ENCODE peak calls at places on chromosomes 7 and 10, in five cellular contexts. N is CD8-positive, alpha-beta T cell; Y is astrocyte; O is A673; V is HCT116. R is an unnamed sample. For H3K36me3, the result is how much of the 10 kb centered on the place peaks cover.

GRCh38 chr10:59222788-59223187 is 46.3 kb downstream of the PHYHIPL start:
- DNase-seq in N (no peak), Y (peak), O (no peak), V (no peak), R (no peak)

GRCh38 chr10:26689394-26689793 is 8.1 kb upstream of the PDSS1 start:
- DNase-seq in Y (no peak), V (no peak), O (no peak), N (no peak), R (no peak)

GRCh38 chr10:108323274-108323798 is 1158.8 kb upstream of the SORCS1 start:
- DNase-seq in N (no peak), V (no peak), Y (no peak), O (no peak), R (peak)

GRCh38 chr7:94087664-94088352 is 83.7 kb upstream of the BET1 start:
- DNase-seq in N (peak), V (peak), O (peak), Y (peak), R (peak)

GRCh38 chr10:7872041-7872442 is 53.7 kb downstream of the TAF3 start:
- DNase-seq in N (no peak), Y (no peak), V (peak), O (peak), R (peak)

GRCh38 chr10:5533098-5533731 is 8.5 kb downstream of the CALML3 start:
- DNase-seq in Y (no peak), O (no peak), N (no peak), V (no peak), R (no peak)

GRCh38 chr7:95971716-95972115 is 199.4 kb downstream of the DYNC1I1 start:
- DNase-seq in O (no peak), V (no peak), Y (no peak), N (no peak), R (no peak)

GRCh38 chr10:96188911-96189310 is 58.8 kb downstream of the ZNF518A start:
- DNase-seq in O (no peak), V (no peak), N (no peak), Y (peak), R (no peak)

GRCh38 chr10:29687411-29688160 is 52.8 kb upstream of the SVIL start:
- DNase-seq in O (peak), Y (peak), V (no peak), N (no peak), R (no peak)

GRCh38 chr10:43238462-43238861 is 28.4 kb downstream of the RASGEF1A start:
- DNase-seq in O (no peak), Y (no peak), N (no peak), V (no peak), R (no peak)

GRCh38 chr10:48678041-48678440 is 6.6 kb upstream of the WDFY4 start:
- DNase-seq in N (no peak), Y (no peak), O (no peak), V (no peak), R (no peak)

GRCh38 chr10:13184726-13185514 is 23.6 kb downstream of the MCM10 start:
- DNase-seq in V (no peak), N (no peak), O (no peak), Y (no peak), R (no peak)

GRCh38 chr10:11515596-11516418 is 95.6 kb downstream of the USP6NL start:
- DNase-seq in O (peak), Y (peak), N (peak), V (peak), R (peak)

GRCh38 chr7:135801045-135801693 is 52.6 kb upstream of the FAM180A start:
- DNase-seq in N (no peak), V (peak), Y (peak), O (peak), R (peak)

GRCh38 chr10:45429790-45430189 is 55.8 kb downstream of the ALOX5 start:
- DNase-seq in O (no peak), V (no peak), N (no peak), Y (no peak), R (no peak)

GRCh38 chr10:45437587-45438456 is 63.8 kb downstream of the ALOX5 start:
- DNase-seq in O (no peak), V (no peak), Y (no peak), N (no peak), R (no peak)

GRCh38 chr10:45432113-45432512 is 58.1 kb downstream of the ALOX5 start:
- DNase-seq in Y (no peak), O (no peak), V (no peak), N (no peak), R (no peak)

GRCh38 chr10:45432700-45433472 is 58.9 kb downstream of the ALOX5 start:
- DNase-seq in Y (no peak), O (no peak), V (no peak), N (no peak), R (no peak)

DNA sequence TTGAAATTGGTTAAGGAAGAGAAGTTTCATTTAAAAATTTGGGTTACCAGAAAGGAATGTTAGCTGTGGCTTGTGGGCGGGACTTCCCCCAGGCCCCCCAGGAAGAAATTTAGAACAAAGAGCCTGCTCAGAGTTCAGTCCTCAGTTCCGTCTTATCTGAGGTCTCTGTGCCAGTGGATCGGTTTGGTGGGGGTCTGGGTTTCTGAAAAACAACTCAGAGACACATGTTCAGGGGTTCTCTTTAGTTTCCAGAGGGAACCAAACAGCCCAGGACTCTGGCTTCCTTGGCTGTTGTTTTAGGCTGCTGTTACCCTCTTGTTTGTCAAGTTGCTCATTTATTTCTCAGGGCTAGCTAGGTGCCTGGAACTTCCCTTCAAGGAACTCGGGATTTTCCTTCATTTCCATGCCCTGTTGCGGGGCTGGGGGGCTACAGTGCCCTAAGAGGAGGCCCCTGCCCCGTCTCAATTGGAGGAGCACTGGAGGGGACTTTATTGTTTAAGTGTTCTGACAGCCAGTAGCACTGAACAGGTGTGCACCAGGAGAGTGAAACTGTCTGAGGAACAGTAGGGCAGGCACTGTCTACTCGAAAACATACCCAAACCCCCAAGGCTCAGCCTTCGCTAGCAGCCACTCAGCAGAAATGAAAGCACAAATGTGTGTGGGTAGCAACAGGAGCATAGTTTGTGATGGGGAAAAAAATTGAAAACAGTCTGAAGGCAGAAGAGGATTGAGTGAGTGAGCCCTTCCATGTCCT is 59.9 kb downstream of the ALOX5 start:
- DNase-seq in O (no peak), Y (no peak), N (no peak), V (no peak), R (no peak)
- H3K36me3 ChIP-seq in O (under half), Y (under half), N (under half), V (under half), R (under half)

DNA sequence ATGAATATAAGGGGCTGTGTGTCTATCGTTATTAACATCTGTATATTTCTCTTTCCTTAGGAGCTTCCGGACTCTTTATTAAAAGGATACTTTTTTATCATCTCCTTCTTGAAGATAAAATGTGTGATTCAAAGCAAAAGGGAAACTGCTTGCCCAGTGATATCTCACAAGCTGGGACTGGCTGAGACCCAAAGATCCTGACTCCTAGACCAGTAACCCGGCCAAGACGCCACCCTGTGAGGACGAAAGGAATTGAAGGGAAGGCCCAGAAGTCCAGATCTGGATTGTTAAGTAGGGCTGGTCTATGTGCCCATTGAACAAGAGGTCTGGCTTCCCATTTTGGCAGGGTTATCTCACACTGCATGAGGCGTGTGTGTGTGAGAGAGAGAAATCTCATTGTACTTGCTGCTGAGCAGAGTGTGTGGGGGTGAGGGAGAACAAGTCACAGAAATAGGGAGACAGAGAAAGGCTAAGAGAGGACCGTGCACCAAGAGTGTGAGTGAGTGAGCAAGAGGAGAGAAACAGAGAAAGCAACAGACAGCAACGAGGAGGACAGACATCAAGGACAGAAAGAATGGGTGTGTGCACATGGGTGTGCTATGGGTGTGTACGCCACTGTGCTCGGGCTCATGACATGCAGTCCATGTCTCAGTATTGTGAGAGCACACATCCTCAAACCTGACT is 75.4 kb downstream of the PLXNA4 start:
- DNase-seq in O (no peak), V (no peak), Y (peak), N (no peak), R (peak)
- TF ChIP-seq CTCF in O (no peak), V (peak), Y (peak), N (no peak), R (peak)

DNA sequence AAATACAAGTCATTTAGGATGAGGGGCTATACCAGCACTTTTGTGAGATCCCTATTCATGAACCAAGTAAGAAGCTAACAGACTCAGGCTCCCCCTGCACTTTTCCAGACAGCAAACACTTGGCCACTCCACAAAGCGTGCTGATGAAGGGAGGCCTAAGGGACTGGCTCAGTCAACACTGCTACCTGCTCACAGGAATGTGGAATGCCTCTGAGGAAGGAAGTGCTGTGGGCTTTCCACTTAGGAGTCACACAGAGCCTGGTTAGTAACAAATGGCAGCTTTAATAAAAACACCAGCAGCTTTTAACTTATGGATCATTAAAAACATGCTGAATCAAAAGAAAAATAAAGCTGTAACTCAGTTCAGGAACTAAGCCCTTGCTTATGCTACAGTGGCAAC is 15.0 kb downstream of the UROS start:
- DNase-seq in V (no peak), Y (no peak), O (no peak), N (no peak), R (no peak)
- H3K36me3 ChIP-seq in V (under half), Y (under half), O (under half), N (under half), R (under half)

GRCh38 chr10:80199828-80200227 is 5.5 kb downstream of the ANXA11 start:
- DNase-seq in Y (peak), N (no peak), V (no peak), O (no peak), R (no peak)
- TF ChIP-seq CTCF in Y (no peak), N (no peak), V (peak), O (no peak), R (no peak)

GRCh38 chr7:29918850-29919249 is 70.8 kb downstream of the SCRN1 start:
- DNase-seq in N (no peak), O (no peak), V (no peak), Y (no peak), R (no peak)
- H3K36me3 ChIP-seq in N (under half), O (under half), V (under half), Y (under half), R (under half)

DNA sequence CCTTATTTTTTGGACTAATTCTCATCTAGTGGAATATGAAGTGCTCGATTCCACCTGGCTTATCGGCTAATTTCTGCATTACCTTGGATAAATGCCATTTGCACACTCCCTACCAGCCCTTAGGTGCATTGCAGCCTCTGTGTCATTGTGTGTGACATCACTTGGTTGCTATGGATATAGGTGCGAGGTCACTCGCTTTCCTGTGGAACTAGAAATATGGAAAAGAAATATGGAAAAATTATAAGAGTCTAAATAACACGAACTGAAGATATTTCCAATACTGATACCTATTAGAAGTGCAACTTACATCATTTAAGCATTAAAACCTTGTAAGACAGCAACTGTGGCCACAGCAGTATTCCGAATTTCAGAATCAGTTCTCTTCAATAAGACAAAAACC is 2.0 kb downstream of the YWHAG start:
- DNase-seq in N (no peak), Y (no peak), V (no peak), O (peak), R (peak)
- TF ChIP-seq CTCF in N (no peak), Y (no peak), V (no peak), O (no peak), R (no peak)

GRCh38 chr10:125001313-125002043 is 59.6 kb downstream of the ZRANB1 start:
- DNase-seq in O (no peak), Y (no peak), N (no peak), V (no peak), R (no peak)
- H3K36me3 ChIP-seq in O (under half), Y (under half), N (under half), V (under half), R (under half)

DNA sequence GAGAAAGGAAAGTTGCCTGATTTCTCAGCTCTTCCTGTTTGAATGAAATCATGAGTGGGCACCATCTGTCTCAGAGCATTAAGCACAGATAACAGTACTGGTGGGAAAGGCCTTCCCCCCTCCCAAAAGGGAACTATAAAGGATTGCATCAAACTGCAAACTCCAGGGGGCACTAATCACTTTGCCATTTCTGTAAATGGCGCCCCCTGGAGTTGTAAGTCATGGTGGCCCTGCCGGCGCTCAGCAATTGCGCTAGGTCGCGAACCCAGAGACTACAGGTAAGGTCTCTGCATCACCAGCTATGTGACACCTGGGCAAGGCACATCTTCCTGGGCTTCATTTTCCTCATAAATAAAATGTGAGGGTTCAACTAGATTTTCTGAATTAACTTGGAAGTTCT is 11.1 kb downstream of the LRRC4 start:
- DNase-seq in O (peak), N (no peak), Y (no peak), V (peak), R (peak)
- TF ChIP-seq CTCF in O (peak), N (no peak), Y (no peak), V (peak), R (peak)

GRCh38 chr10:22570234-22570633 is 144.1 kb downstream of the PIP4K2A start:
- DNase-seq in N (no peak), V (no peak), Y (no peak), O (no peak), R (no peak)

GRCh38 chr10:22568928-22569327 is 145.4 kb downstream of the PIP4K2A start:
- DNase-seq in N (no peak), Y (no peak), V (no peak), O (no peak), R (no peak)

GRCh38 chr10:22573820-22574569 is 140.4 kb downstream of the PIP4K2A start:
- DNase-seq in Y (no peak), O (peak), N (peak), V (peak), R (peak)

DNA sequence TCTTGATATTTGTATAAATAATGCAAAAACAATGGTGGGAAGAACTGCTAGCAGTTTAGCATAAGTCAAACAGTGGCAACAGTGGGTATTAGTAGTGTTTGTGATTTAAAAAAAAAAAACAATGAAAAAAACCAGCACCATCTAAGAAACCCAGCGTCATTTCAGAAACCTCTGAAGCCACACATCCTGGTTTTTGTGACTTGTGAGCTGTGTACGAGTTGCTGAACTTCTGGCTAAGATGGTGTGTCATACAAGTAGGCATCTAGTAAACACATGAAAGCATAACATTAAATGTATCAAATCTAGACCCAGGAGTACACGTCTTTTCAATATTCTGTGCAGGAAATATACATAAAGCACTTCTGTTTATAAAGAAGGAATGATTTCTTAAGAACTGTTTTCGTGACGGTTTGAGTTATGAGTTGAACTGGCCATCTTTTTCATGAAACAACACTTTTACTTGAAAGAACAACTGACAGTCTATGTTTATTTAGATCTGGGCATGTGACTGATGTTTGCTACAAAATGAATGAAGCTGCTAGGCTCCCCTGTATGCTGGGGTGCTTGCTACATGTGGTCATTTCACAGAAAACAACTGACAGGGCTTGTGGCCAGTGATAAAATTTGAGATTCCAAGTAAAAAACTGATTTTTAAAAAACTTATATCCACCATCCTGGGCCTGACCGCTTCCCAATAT is 143.5 kb downstream of the PIP4K2A start:
- DNase-seq in O (no peak), V (no peak), N (peak), Y (no peak), R (no peak)
- H3K36me3 ChIP-seq in O (under half), V (under half), N (under half), Y (under half), R (under half)

R was measured in neural progenitor cell.